ENCODE peak calls at places on chromosomes 12 and 14, in ten cellular contexts. E is left colon; R is PC-3; D is body of pancreas; M is activated naive CD8-positive, alpha-beta T cell treated with anti-CD3 and anti-CD28 coated beads, Interleukin-2, amount 50 U/mL, for 24 hours; G is stimulated activated naive CD8-positive, alpha-beta T cell treated with anti-CD3 and anti-CD28 coated beads, Interleukin-15, Interleukin-2, amounts not matched to agents 100 U/mL and 50 U/mL, for 24 hours; K is natural killer cell; Z is T-helper 17 cell; A is CD4-positive, alpha-beta T cell; O is sciatic nerve. Q is an unnamed sample.

GRCh38 chr14:99560946-99561683 is 42.9 kb downstream of the CCDC85C start:
- ATAC-seq in E (peak), R (no peak), D (peak), M (no peak), G (no peak), K (no peak), Z (no peak), A (no peak), O (no peak), Q (no peak)

GRCh38 chr12:65845751-65846537 is 21.7 kb downstream of the HMGA2 start:
- ATAC-seq in E (no peak), R (no peak), D (no peak), M (no peak), G (no peak), K (no peak), Z (no peak), A (no peak), O (no peak), Q (no peak)

GRCh38 chr12:47863985-47864384 is 40.8 kb downstream of the VDR start:
- ATAC-seq in E (no peak), R (no peak), D (no peak), M (no peak), G (no peak), K (no peak), Z (no peak), A (no peak), O (no peak), Q (no peak)

GRCh38 chr12:10128687-10129086 is 1.3 kb downstream of the CLEC7A start:
- ATAC-seq in E (no peak), R (no peak), D (no peak), M (no peak), G (no peak), K (no peak), Z (no peak), A (no peak), O (peak), Q (no peak)

GRCh38 chr14:28059254-28059653 is 707.3 kb upstream of the FOXG1 start:
- ATAC-seq in E (no peak), R (no peak), D (no peak), M (no peak), G (no peak), K (no peak), Z (no peak), A (no peak), O (no peak), Q (no peak)

GRCh38 chr14:91250912-91251311 is 6.4 kb upstream of the GPR68 start:
- ATAC-seq in E (no peak), R (no peak), D (no peak), M (no peak), G (no peak), K (no peak), Z (no peak), A (no peak), O (no peak), Q (no peak)

GRCh38 chr14:101775756-101776292 is 14.3 kb downstream of the PPP2R5C start:
- ATAC-seq in E (no peak), R (no peak), D (no peak), M (no peak), G (no peak), K (no peak), Z (no peak), A (no peak), O (no peak), Q (peak)

GRCh38 chr14:50312734-50313054 is 570 bp downstream of the DMAC2L start:
- ATAC-seq in E (peak), R (peak), D (peak), M (peak), G (peak), K (peak), Z (peak), A (peak), O (no peak), Q (peak)

GRCh38 chr14:103126873-103127304 is 3.6 kb downstream of the TNFAIP2 start:
- ATAC-seq in E (peak), R (peak), D (peak), M (no peak), G (no peak), K (no peak), Z (no peak), A (no peak), O (no peak), Q (no peak)

GRCh38 chr12:64169999-64170398 is 52.1 kb downstream of the KICS2 start:
- ATAC-seq in E (no peak), R (no peak), D (no peak), M (no peak), G (no peak), K (no peak), Z (no peak), A (no peak), O (no peak), Q (no peak)

GRCh38 chr12:4767181-4767580 is 47.0 kb downstream of the GALNT8 start:
- ATAC-seq in E (no peak), R (no peak), D (no peak), M (no peak), G (no peak), K (no peak), Z (no peak), A (no peak), O (no peak), Q (no peak)

GRCh38 chr12:31966558-31967205 is 7.5 kb downstream of the RESF1 start:
- ATAC-seq in E (no peak), R (no peak), D (no peak), M (peak), G (peak), K (peak), Z (peak), A (no peak), O (no peak), Q (peak)

GRCh38 chr12:70043490-70044138 is 199.6 kb upstream of the CNOT2 start:
- ATAC-seq in E (peak), R (peak), D (no peak), M (no peak), G (no peak), K (no peak), Z (no peak), A (no peak), O (peak), Q (no peak)

GRCh38 chr12:1108276-1108675 is 117.3 kb downstream of the ERC1 start:
- ATAC-seq in E (peak), R (peak), D (no peak), M (peak), G (peak), K (no peak), Z (peak), A (no peak), O (no peak), Q (peak)

GRCh38 chr12:11862794-11863193 is 207.9 kb upstream of the BCL2L14 start:
- ATAC-seq in E (no peak), R (no peak), D (peak), M (peak), G (no peak), K (no peak), Z (no peak), A (no peak), O (peak), Q (peak)

GRCh38 chr14:94331462-94331861 is 8.3 kb upstream of the SERPINA6 start:
- ATAC-seq in E (no peak), R (no peak), D (no peak), M (no peak), G (no peak), K (no peak), Z (no peak), A (no peak), O (no peak), Q (no peak)

GRCh38 chr12:104687823-104688573 is 231.2 kb downstream of the CHST11 start:
- ATAC-seq in E (no peak), R (no peak), D (no peak), M (peak), G (peak), K (peak), Z (peak), A (peak), O (no peak), Q (no peak)

GRCh38 chr14:99590746-99591555 is 13.1 kb downstream of the CCDC85C start:
- ATAC-seq in E (no peak), R (peak), D (peak), M (no peak), G (no peak), K (no peak), Z (no peak), A (no peak), O (peak), Q (no peak)

GRCh38 chr12:14691560-14691959 is 4.8 kb downstream of the GUCY2C start:
- ATAC-seq in E (no peak), R (no peak), D (no peak), M (no peak), G (no peak), K (no peak), Z (no peak), A (no peak), O (peak), Q (no peak)

GRCh38 chr12:13000935-13001724 is 1.1 kb upstream of the HEBP1 start:
- ATAC-seq in E (peak), R (peak), D (peak), M (peak), G (peak), K (peak), Z (peak), A (peak), O (peak), Q (peak)

GRCh38 chr14:92677087-92677668 is 71.2 kb downstream of the LGMN start:
- ATAC-seq in E (no peak), R (no peak), D (no peak), M (peak), G (peak), K (no peak), Z (peak), A (no peak), O (peak), Q (peak)

GRCh38 chr12:12441051-12441807 is 84.4 kb downstream of the BORCS5 start:
- ATAC-seq in E (peak), R (no peak), D (no peak), M (no peak), G (no peak), K (no peak), Z (peak), A (peak), O (no peak), Q (no peak)

GRCh38 chr12:89305373-89305772 is 46.9 kb downstream of the DUSP6 start:
- ATAC-seq in E (no peak), R (no peak), D (peak), M (no peak), G (no peak), K (no peak), Z (no peak), A (no peak), O (no peak), Q (no peak)

GRCh38 chr12:28248555-28249127 is 58.4 kb downstream of the CCDC91 start:
- ATAC-seq in E (no peak), R (no peak), D (no peak), M (no peak), G (no peak), K (peak), Z (peak), A (no peak), O (no peak), Q (peak)

GRCh38 chr12:57243521-57244305 is 7.3 kb downstream of the STAC3 start:
- ATAC-seq in E (peak), R (peak), D (peak), M (no peak), G (no peak), K (peak), Z (peak), A (peak), O (peak), Q (peak)

GRCh38 chr14:74934476-74935339 is 11.6 kb upstream of the RPS6KL1 start:
- ATAC-seq in E (no peak), R (no peak), D (peak), M (no peak), G (no peak), K (no peak), Z (no peak), A (no peak), O (peak), Q (no peak)

GRCh38 chr14:76918176-76918750 is 92.1 kb downstream of the LRRC74A start:
- ATAC-seq in E (peak), R (peak), D (peak), M (no peak), G (no peak), K (no peak), Z (no peak), A (no peak), O (peak), Q (peak)

GRCh38 chr14:53979747-53980642 is 23.4 kb upstream of the BMP4 start:
- ATAC-seq in E (no peak), R (no peak), D (peak), M (no peak), G (no peak), K (no peak), Z (no peak), A (no peak), O (peak), Q (no peak)

GRCh38 chr12:92496790-92497189 is 206.0 kb upstream of the PLEKHG7 start:
- ATAC-seq in E (no peak), R (no peak), D (no peak), M (no peak), G (no peak), K (no peak), Z (no peak), A (no peak), O (no peak), Q (peak)

GRCh38 chr14:38866461-38866860 is 236.6 kb downstream of the SEC23A start:
- ATAC-seq in E (peak), R (no peak), D (no peak), M (no peak), G (no peak), K (no peak), Z (no peak), A (no peak), O (peak), Q (no peak)

GRCh38 chr12:66934289-66934688 is 255.4 kb upstream of the GRIP1 start:
- ATAC-seq in E (no peak), R (no peak), D (no peak), M (no peak), G (no peak), K (no peak), Z (no peak), A (no peak), O (no peak), Q (no peak)

GRCh38 chr14:99514552-99515300 is 33.5 kb downstream of the CCNK start:
- ATAC-seq in E (no peak), R (no peak), D (no peak), M (no peak), G (no peak), K (no peak), Z (no peak), A (no peak), O (no peak), Q (no peak)

Q was measured in stimulated activated memory B cell treated with anti-CD40 and anti-IgM and Interleukin-4, amounts not matched to agents 10 μg/mL and 1 μg/mL and 100 μg/mL, for 72 hours.